ENCODE peak calls at places on chromosomes 13 and 19, in seven cellular contexts. One of them, this sample, is unnamed.

GRCh38 chr19:29266001-29266400 is 53.0 kb upstream of the UQCRFS1 start:
- DNase-seq in IMR-90: no peak
- DNase-seq in AG09309: no peak
- DNase-seq in SK-N-SH: no peak
- DNase-seq in OCI-LY7: no peak
- DNase-seq in heart right ventricle: no peak
- DNase-seq in stimulated activated CD8-positive, alpha-beta memory T cell treated with anti-CD3 and anti-CD28 coated beads, Interleukin-2, amount 100 ng/mL, for 48 hours: no peak
- DNase-seq in this sample: no peak

GRCh38 chr19:531753-532571 is at the start of gene CDC34:
- DNase-seq in AG09309: no peak
- DNase-seq in stimulated activated CD8-positive, alpha-beta memory T cell treated with anti-CD3 and anti-CD28 coated beads, Interleukin-2, amount 100 ng/mL, for 48 hours: no peak
- DNase-seq in heart right ventricle: no peak
- DNase-seq in SK-N-SH: peak
- DNase-seq in IMR-90: no peak
- DNase-seq in OCI-LY7: peak
- DNase-seq in this sample: no peak

GRCh38 chr13:77595166-77595810 is 59.8 kb downstream of the SCEL start:
- DNase-seq in AG09309: no peak
- DNase-seq in stimulated activated CD8-positive, alpha-beta memory T cell treated with anti-CD3 and anti-CD28 coated beads, Interleukin-2, amount 100 ng/mL, for 48 hours: no peak
- DNase-seq in OCI-LY7: no peak
- DNase-seq in IMR-90: no peak
- DNase-seq in SK-N-SH: no peak
- DNase-seq in heart right ventricle: no peak
- DNase-seq in this sample: peak

GRCh38 chr13:99982741-99983400 is 1.3 kb downstream of the ZIC2 start:
- DNase-seq in heart right ventricle: no peak
- DNase-seq in OCI-LY7: no peak
- DNase-seq in AG09309: no peak
- DNase-seq in SK-N-SH: peak
- DNase-seq in stimulated activated CD8-positive, alpha-beta memory T cell treated with anti-CD3 and anti-CD28 coated beads, Interleukin-2, amount 100 ng/mL, for 48 hours: no peak
- DNase-seq in IMR-90: no peak
- DNase-seq in this sample: no peak

GRCh38 chr19:39430675-39431593 is 4.8 kb downstream of the RPS16 start:
- DNase-seq in SK-N-SH: no peak
- DNase-seq in heart right ventricle: no peak
- DNase-seq in IMR-90: peak
- DNase-seq in OCI-LY7: peak
- DNase-seq in stimulated activated CD8-positive, alpha-beta memory T cell treated with anti-CD3 and anti-CD28 coated beads, Interleukin-2, amount 100 ng/mL, for 48 hours: peak
- DNase-seq in AG09309: no peak
- DNase-seq in this sample: no peak

GRCh38 chr19:17749912-17750317 is 1.4 kb upstream of the FCHO1 start:
- DNase-seq in OCI-LY7: peak
- DNase-seq in stimulated activated CD8-positive, alpha-beta memory T cell treated with anti-CD3 and anti-CD28 coated beads, Interleukin-2, amount 100 ng/mL, for 48 hours: no peak
- DNase-seq in IMR-90: no peak
- DNase-seq in AG09309: no peak
- DNase-seq in heart right ventricle: no peak
- DNase-seq in SK-N-SH: no peak
- DNase-seq in this sample: no peak

GRCh38 chr13:101959016-101959415 is 442.8 kb downstream of the FGF14 start:
- DNase-seq in OCI-LY7: no peak
- DNase-seq in SK-N-SH: no peak
- DNase-seq in AG09309: no peak
- DNase-seq in heart right ventricle: no peak
- DNase-seq in IMR-90: no peak
- DNase-seq in stimulated activated CD8-positive, alpha-beta memory T cell treated with anti-CD3 and anti-CD28 coated beads, Interleukin-2, amount 100 ng/mL, for 48 hours: no peak
- DNase-seq in this sample: no peak

GRCh38 chr19:7505682-7506384 is 10.1 kb upstream of the ZNF358 start:
- DNase-seq in OCI-LY7: peak
- DNase-seq in stimulated activated CD8-positive, alpha-beta memory T cell treated with anti-CD3 and anti-CD28 coated beads, Interleukin-2, amount 100 ng/mL, for 48 hours: no peak
- DNase-seq in IMR-90: no peak
- DNase-seq in heart right ventricle: no peak
- DNase-seq in SK-N-SH: peak
- DNase-seq in AG09309: no peak
- DNase-seq in this sample: no peak

GRCh38 chr19:10318807-10319426 is 3.1 kb upstream of the FDX2 start:
- DNase-seq in SK-N-SH: no peak
- DNase-seq in OCI-LY7: no peak
- DNase-seq in AG09309: no peak
- DNase-seq in stimulated activated CD8-positive, alpha-beta memory T cell treated with anti-CD3 and anti-CD28 coated beads, Interleukin-2, amount 100 ng/mL, for 48 hours: no peak
- DNase-seq in heart right ventricle: no peak
- DNase-seq in IMR-90: no peak
- DNase-seq in this sample: no peak

GRCh38 chr19:7742575-7742974 is 4.8 kb downstream of the CD209 start:
- DNase-seq in heart right ventricle: no peak
- DNase-seq in SK-N-SH: no peak
- DNase-seq in stimulated activated CD8-positive, alpha-beta memory T cell treated with anti-CD3 and anti-CD28 coated beads, Interleukin-2, amount 100 ng/mL, for 48 hours: no peak
- DNase-seq in AG09309: no peak
- DNase-seq in OCI-LY7: no peak
- DNase-seq in IMR-90: no peak
- DNase-seq in this sample: no peak

GRCh38 chr19:17739121-17739875 is 12.0 kb upstream of the FCHO1 start:
- DNase-seq in SK-N-SH: peak
- DNase-seq in OCI-LY7: peak
- DNase-seq in AG09309: no peak
- DNase-seq in heart right ventricle: peak
- DNase-seq in IMR-90: no peak
- DNase-seq in stimulated activated CD8-positive, alpha-beta memory T cell treated with anti-CD3 and anti-CD28 coated beads, Interleukin-2, amount 100 ng/mL, for 48 hours: no peak
- DNase-seq in this sample: peak

GRCh38 chr13:93183302-93183701 is 43.3 kb upstream of the GPC6 start:
- DNase-seq in IMR-90: no peak
- DNase-seq in AG09309: no peak
- DNase-seq in heart right ventricle: no peak
- DNase-seq in SK-N-SH: no peak
- DNase-seq in OCI-LY7: no peak
- DNase-seq in stimulated activated CD8-positive, alpha-beta memory T cell treated with anti-CD3 and anti-CD28 coated beads, Interleukin-2, amount 100 ng/mL, for 48 hours: no peak
- DNase-seq in this sample: no peak

GRCh38 chr13:112807653-112808376 is 118.0 kb downstream of the ATP11A start:
- DNase-seq in IMR-90: no peak
- DNase-seq in stimulated activated CD8-positive, alpha-beta memory T cell treated with anti-CD3 and anti-CD28 coated beads, Interleukin-2, amount 100 ng/mL, for 48 hours: no peak
- DNase-seq in SK-N-SH: no peak
- DNase-seq in OCI-LY7: no peak
- DNase-seq in AG09309: no peak
- DNase-seq in heart right ventricle: no peak
- DNase-seq in this sample: no peak

GRCh38 chr13:105291987-105292386 is 1243.5 kb downstream of the EFNB2 start:
- DNase-seq in IMR-90: no peak
- DNase-seq in stimulated activated CD8-positive, alpha-beta memory T cell treated with anti-CD3 and anti-CD28 coated beads, Interleukin-2, amount 100 ng/mL, for 48 hours: no peak
- DNase-seq in AG09309: no peak
- DNase-seq in heart right ventricle: no peak
- DNase-seq in SK-N-SH: no peak
- DNase-seq in OCI-LY7: no peak
- DNase-seq in this sample: no peak

GRCh38 chr19:6272411-6272791 is 7.4 kb downstream of the MLLT1 start:
- DNase-seq in IMR-90: no peak
- DNase-seq in OCI-LY7: no peak
- DNase-seq in AG09309: no peak
- DNase-seq in SK-N-SH: peak
- DNase-seq in stimulated activated CD8-positive, alpha-beta memory T cell treated with anti-CD3 and anti-CD28 coated beads, Interleukin-2, amount 100 ng/mL, for 48 hours: no peak
- DNase-seq in heart right ventricle: no peak
- DNase-seq in this sample: no peak

GRCh38 chr19:48999481-49000325 is 6.0 kb downstream of the RUVBL2 start:
- DNase-seq in OCI-LY7: peak
- DNase-seq in IMR-90: peak
- DNase-seq in AG09309: no peak
- DNase-seq in SK-N-SH: peak
- DNase-seq in heart right ventricle: peak
- DNase-seq in stimulated activated CD8-positive, alpha-beta memory T cell treated with anti-CD3 and anti-CD28 coated beads, Interleukin-2, amount 100 ng/mL, for 48 hours: peak
- DNase-seq in this sample: peak

GRCh38 chr19:15501596-15501995 is 6.7 kb upstream of the CYP4F22 start:
- DNase-seq in heart right ventricle: no peak
- DNase-seq in IMR-90: no peak
- DNase-seq in AG09309: no peak
- DNase-seq in OCI-LY7: no peak
- DNase-seq in stimulated activated CD8-positive, alpha-beta memory T cell treated with anti-CD3 and anti-CD28 coated beads, Interleukin-2, amount 100 ng/mL, for 48 hours: no peak
- DNase-seq in SK-N-SH: no peak
- DNase-seq in this sample: no peak

This sample was measured in foreskin fibroblast.